ENCODE peak calls at places on chromosomes 7 and 10, in ten cellular contexts. X is mammary epithelial cell, W is brain microvascular endothelial cell, V is AG10803, Z is epithelial cell of esophagus, U is endothelial cell, P is WTC11, I is psoas muscle, K is neural crest cell, C is endothelial cell of umbilical vein. D is an unnamed sample.

GRCh38 chr7:104317944-104318629 is 10.3 kb upstream of the LHFPL3 start:
- DNase-seq in X (no peak), W (no peak), V (no peak), Z (no peak), U (no peak), P (no peak), I (no peak), K (no peak), C (no peak), D (no peak)

GRCh38 chr7:74376256-74377036 is 77.3 kb upstream of the GTF2IRD1 start:
- DNase-seq in X (no peak), W (no peak), V (no peak), Z (no peak), U (no peak), P (no peak), I (no peak), K (no peak), C (no peak), D (no peak)

GRCh38 chr10:116888380-116889055 is 39.2 kb downstream of the ENO4 start:
- DNase-seq in X (peak), W (peak), V (peak), Z (peak), U (no peak), P (peak), I (peak), K (no peak), C (peak), D (peak)

GRCh38 chr7:44630791-44631457 is 24.5 kb downstream of the OGDH start:
- DNase-seq in X (no peak), W (no peak), V (no peak), Z (no peak), U (no peak), P (no peak), I (no peak), K (no peak), C (no peak), D (no peak)

GRCh38 chr7:41374150-41374848 is 328.6 kb downstream of the INHBA start:
- DNase-seq in X (no peak), W (no peak), V (no peak), Z (no peak), U (no peak), P (no peak), I (no peak), K (no peak), C (no peak), D (no peak)

GRCh38 chr7:134357486-134357885 is 40.8 kb upstream of the SLC35B4 start:
- DNase-seq in X (no peak), W (no peak), V (no peak), Z (no peak), U (no peak), P (no peak), I (no peak), K (no peak), C (no peak), D (peak)

GRCh38 chr7:24075426-24075810 is 208.6 kb upstream of the NPY start:
- DNase-seq in X (no peak), W (no peak), V (no peak), Z (no peak), U (no peak), P (no peak), I (no peak), K (no peak), C (no peak), D (no peak)

GRCh38 chr7:17559388-17559787 is 260.9 kb downstream of the AHR start:
- DNase-seq in X (peak), W (no peak), V (no peak), Z (peak), U (no peak), P (no peak), I (no peak), K (no peak), C (no peak), D (peak)

GRCh38 chr7:149489391-149490024 is 8.1 kb downstream of the ZNF746 start:
- DNase-seq in X (no peak), W (no peak), V (no peak), Z (peak), U (no peak), P (peak), I (peak), K (no peak), C (no peak), D (no peak)

GRCh38 chr7:100107125-100107737 is 5.8 kb downstream of the AP4M1 start:
- DNase-seq in X (no peak), W (no peak), V (no peak), Z (no peak), U (no peak), P (no peak), I (no peak), K (no peak), C (no peak), D (no peak)

DNA sequence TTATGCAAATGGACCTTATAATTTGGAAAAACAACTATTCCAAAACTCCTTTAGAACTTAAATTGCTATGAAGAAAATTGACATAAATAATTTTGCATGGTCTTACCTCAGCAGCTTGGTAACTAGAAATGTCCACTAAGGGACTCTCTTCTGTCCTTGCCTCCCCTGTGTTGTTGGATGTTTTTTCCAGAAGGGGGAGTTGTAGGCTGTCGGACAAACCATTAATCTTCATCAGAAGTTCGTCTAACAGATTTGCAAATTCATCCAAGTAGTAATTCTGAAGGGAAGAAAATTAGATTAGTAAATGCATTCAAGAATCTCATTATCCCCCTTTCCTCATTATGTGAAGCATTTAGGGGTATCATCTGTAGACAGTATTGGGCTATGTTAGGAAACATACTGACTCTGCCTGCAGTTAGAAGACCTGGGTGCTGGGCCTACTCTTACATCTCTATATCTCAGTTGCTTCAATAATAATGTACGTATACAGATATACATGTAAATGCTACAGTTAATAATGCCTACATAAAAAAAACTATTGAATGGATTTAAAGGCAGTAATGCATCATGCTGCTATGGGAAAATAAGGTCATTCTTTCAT is 155.6 kb downstream of the PKD1L1 start:
- DNase-seq in X (no peak), W (peak), V (no peak), Z (peak), U (no peak), P (no peak), I (no peak), K (no peak), C (peak), D (peak)
- TF ChIP-seq CTCF in X (peak), W (peak), V (peak), Z (peak), U (peak), P (no peak), I (peak), K (peak), C (peak), D (peak)

DNA sequence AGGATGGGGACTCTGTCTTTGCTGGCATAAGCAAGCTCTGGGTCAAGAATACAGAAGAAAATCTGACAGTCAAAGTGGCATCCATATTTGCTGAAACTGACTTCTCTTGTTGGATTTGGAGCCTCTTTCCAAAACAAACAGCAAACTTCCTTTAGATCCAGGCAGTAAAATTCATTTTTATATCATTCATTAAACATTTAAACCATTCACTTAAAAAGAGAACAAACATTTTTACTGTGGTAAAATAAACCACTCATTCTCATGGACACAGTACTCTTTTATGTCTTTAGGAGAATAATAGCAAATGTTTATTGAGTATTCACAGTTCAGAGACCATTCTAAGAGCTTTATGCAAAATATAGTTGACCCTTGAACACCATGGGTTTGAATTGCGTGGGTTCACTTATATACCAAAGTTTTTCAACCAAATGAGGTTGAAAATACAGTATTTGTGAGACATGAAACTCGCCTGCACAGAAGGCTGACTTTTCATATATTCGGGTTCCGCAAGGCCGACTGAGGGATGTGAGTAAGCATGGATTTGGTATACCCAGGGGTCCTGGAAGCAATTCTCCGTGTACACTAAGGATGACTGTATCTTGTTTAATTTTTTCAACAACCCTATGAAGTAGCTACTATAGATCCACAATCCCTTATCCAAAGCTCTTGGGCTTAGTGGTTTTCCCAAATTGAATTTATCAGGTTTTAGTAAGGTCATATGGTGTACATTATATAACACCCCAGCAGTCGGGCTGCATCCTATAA is 49.1 kb downstream of the ATXN7L1 start:
- DNase-seq in X (no peak), W (no peak), V (no peak), Z (no peak), U (no peak), P (no peak), I (no peak), K (no peak), C (no peak), D (no peak)
- TF ChIP-seq CTCF in X (no peak), W (no peak), V (no peak), Z (no peak), U (no peak), P (no peak), I (no peak), K (no peak), C (no peak), D (no peak)

GRCh38 chr7:13115157-13115772 is 427.8 kb downstream of the ARL4A start:
- DNase-seq in X (peak), W (no peak), V (no peak), Z (no peak), U (no peak), P (no peak), I (no peak), K (no peak), C (peak), D (no peak)
- TF ChIP-seq CTCF in X (peak), W (peak), V (no peak), Z (no peak), U (no peak), P (no peak), I (no peak), K (no peak), C (no peak), D (peak)

GRCh38 chr10:86439544-86439943 is 72.9 kb upstream of the GRID1 start:
- DNase-seq in X (peak), W (peak), V (peak), Z (peak), U (no peak), P (no peak), I (peak), K (no peak), C (no peak), D (peak)
- TF ChIP-seq CTCF in X (no peak), W (peak), V (peak), Z (no peak), U (no peak), P (no peak), I (peak), K (no peak), C (no peak), D (no peak)

DNA sequence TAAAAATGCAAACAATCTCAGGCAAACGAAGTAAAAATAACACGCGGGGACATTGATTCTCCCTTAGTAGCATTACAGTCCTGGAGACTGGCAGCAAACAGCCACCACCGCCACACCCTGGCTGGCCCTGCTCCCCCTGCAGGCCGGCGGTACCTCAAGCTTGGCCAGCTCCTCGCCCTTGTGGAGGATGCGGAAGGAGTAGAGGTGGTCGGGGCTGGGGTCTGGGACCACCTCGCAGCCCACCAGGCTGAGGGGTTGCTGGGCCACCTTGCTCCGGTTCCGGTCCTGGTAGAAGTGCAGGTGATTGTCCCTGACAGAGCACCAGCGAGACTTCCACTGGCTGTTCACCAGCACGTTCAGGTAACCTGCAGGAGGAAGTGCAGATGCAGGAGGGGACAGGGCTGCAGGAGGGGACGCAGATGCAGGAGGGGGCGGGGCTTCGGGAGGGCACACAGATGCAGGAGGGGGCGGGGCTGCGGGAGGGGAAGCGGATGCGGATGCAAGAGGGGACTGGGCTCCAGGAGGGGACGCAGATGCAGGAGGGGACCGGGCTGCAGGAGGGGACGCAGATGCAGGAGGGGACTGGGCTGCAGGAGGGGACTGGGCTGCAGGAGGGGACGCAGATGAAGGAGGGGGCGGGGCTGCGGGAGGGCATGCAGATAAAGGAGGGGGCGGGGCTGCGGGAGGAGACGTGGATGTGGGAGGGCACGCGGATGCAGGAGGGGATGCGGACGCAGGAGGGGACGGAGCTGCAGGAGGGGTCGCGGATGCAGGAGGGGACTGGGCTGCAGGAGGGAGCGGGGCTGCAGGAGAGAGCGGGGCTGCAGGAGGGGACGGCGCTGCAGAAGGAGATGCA is 65.7 kb downstream of the VWA2 start:
- DNase-seq in X (no peak), W (no peak), V (no peak), Z (peak), U (peak), P (peak), I (no peak), K (peak), C (no peak), D (no peak)
- TF ChIP-seq CTCF in X (peak), W (peak), V (peak), Z (peak), U (no peak), P (no peak), I (peak), K (peak), C (peak), D (peak)

D was measured in HFFc6.